ENCODE peak calls at places on chromosomes 6 and 20, in ten cellular contexts. B is NCI-H1092; D is fibroblast of pulmonary artery; G is activated T-cell treated with anti-CD3 and anti-CD28 coated beads for 48 hours; V is HT1080; J is activated CD8-positive, alpha-beta memory T cell treated with anti-CD3 and anti-CD28 coated beads, Interleukin-2, amount 10 ng/mL, durations not matched to agents 7 days and 5 days; U is GM13976; X is lung; T is dermis blood vessel endothelial cell; H is BJ. Q is an unnamed sample.
A peak's percentile ranks its signal among the peaks of the same experiment; 100 is the strongest.

GRCh38 chr20:21156266-21156665 is 30.4 kb downstream of the KIZ start:
- DNase-seq in H (peak; percentile 27), D (peak; percentile 74), X (no peak), G (no peak), B (no peak), U (no peak), T (no peak), V (no peak), J (no peak), Q (no peak)

GRCh38 chr20:24376523-24377085 is 92.8 kb upstream of the SYNDIG1 start:
- DNase-seq in H (peak; percentile 26), G (no peak), V (no peak), T (no peak), U (no peak), X (no peak), B (no peak), J (no peak), D (peak; percentile 14), Q (no peak)

GRCh38 chr6:108622601-108623335 is 62.1 kb downstream of the FOXO3 start:
- DNase-seq in D (peak; percentile 93), G (no peak), V (peak; percentile 84), H (peak; percentile 80), J (no peak), U (no peak), B (no peak), X (peak; percentile 38), T (peak; percentile 56), Q (no peak)

GRCh38 chr6:149938571-149939462 is 3.0 kb upstream of the ULBP2 start:
- DNase-seq in B (no peak), H (no peak), D (no peak), X (no peak), G (no peak), V (no peak), U (peak; percentile 87), T (no peak), J (peak; percentile 64), Q (no peak)

GRCh38 chr6:68279793-68280557 is 355.1 kb upstream of the ADGRB3 start:
- DNase-seq in T (no peak), U (no peak), X (peak; percentile 69), B (no peak), D (peak; percentile 35), H (no peak), G (no peak), J (no peak), V (peak; percentile 85), Q (no peak)

GRCh38 chr20:41316009-41316408 is 1.5 kb downstream of the ZHX3 start:
- DNase-seq in V (no peak), G (no peak), U (no peak), T (no peak), B (no peak), X (no peak), J (no peak), D (no peak), H (no peak), Q (no peak)

GRCh38 chr20:62190639-62191411 is 8.0 kb downstream of the MTG2 start:
- DNase-seq in V (no peak), D (no peak), X (no peak), G (no peak), H (no peak), B (no peak), J (no peak), U (no peak), T (no peak), Q (no peak)

GRCh38 chr20:59207235-59207634 is 43.6 kb downstream of the ZNF831 start:
- DNase-seq in J (no peak), H (no peak), V (no peak), B (no peak), G (no peak), U (no peak), T (no peak), X (no peak), D (no peak), Q (no peak)

GRCh38 chr6:11824986-11825385 is 46.4 kb upstream of the ADTRP start:
- DNase-seq in H (no peak), B (no peak), U (peak; percentile 60), G (no peak), D (peak; percentile 34), X (no peak), J (no peak), T (no peak), V (no peak), Q (no peak)

GRCh38 chr20:9035129-9035528 is 33.8 kb upstream of the PLCB4 start:
- DNase-seq in U (no peak), H (peak; percentile 81), V (peak; percentile 94), T (no peak), G (no peak), B (no peak), D (peak; percentile 74), X (no peak), J (no peak), Q (no peak)

GRCh38 chr20:2300002-2300401 is 4.2 kb downstream of the TGM3 start:
- DNase-seq in B (no peak), X (no peak), H (no peak), U (no peak), G (no peak), D (no peak), V (no peak), J (no peak), T (no peak), Q (no peak)

GRCh38 chr6:149317656-149318571 is at the start of gene TAB2:
- DNase-seq in D (no peak), X (peak; percentile 32), U (peak; percentile 72), T (peak; percentile 40), V (peak; percentile 18), B (peak; percentile 55), G (peak; percentile 78), H (no peak), J (peak; percentile 84), Q (no peak)

GRCh38 chr6:71228461-71229041 is 60.1 kb upstream of the OGFRL1 start:
- DNase-seq in H (no peak), V (peak; percentile 87), D (peak; percentile 28), B (no peak), G (no peak), J (no peak), X (no peak), T (peak; percentile 20), U (no peak), Q (no peak)

GRCh38 chr6:137160763-137161162 is 12.7 kb downstream of the IL22RA2 start:
- DNase-seq in T (no peak), G (no peak), J (no peak), V (peak; percentile 44), D (peak; percentile 46), B (no peak), H (no peak), U (no peak), X (no peak), Q (no peak)

GRCh38 chr20:6765469-6766058 is 1.9 kb upstream of the BMP2 start:
- DNase-seq in D (peak; percentile 81), T (peak; percentile 73), V (peak; percentile 79), X (no peak), G (no peak), H (peak; percentile 27), B (peak; percentile 36), J (no peak), U (peak; percentile 34), Q (peak; percentile 45)

GRCh38 chr6:25476126-25476525 is 175.9 kb upstream of the SCGN start:
- DNase-seq in G (no peak), J (no peak), D (peak; percentile 62), B (no peak), U (no peak), T (no peak), H (no peak), V (peak; percentile 89), X (no peak), Q (no peak)

GRCh38 chr20:52552181-52552872 is 360.7 kb upstream of the ZFP64 start:
- DNase-seq in G (no peak), D (peak; percentile 42), V (peak; percentile 83), B (no peak), H (peak; percentile 26), J (no peak), X (no peak), U (no peak), T (no peak), Q (no peak)

GRCh38 chr6:10633216-10633615 is 61.2 kb downstream of the C6orf52 start:
- DNase-seq in H (peak; percentile 16), V (peak; percentile 98), B (no peak), J (peak; percentile 48), G (no peak), U (peak; percentile 52), X (no peak), D (peak; percentile 14), T (peak; percentile 81), Q (peak; percentile 52)

GRCh38 chr6:138570716-138571020 is 71.4 kb upstream of the NHSL1 start:
- DNase-seq in J (no peak), G (no peak), B (no peak), H (no peak), D (no peak), T (no peak), V (no peak), X (no peak), U (no peak), Q (no peak)

GRCh38 chr20:38579921-38580320 is 1.1 kb upstream of the ADIG start:
- DNase-seq in T (no peak), H (no peak), B (no peak), U (no peak), X (no peak), V (no peak), G (no peak), D (no peak), J (no peak), Q (no peak)

GRCh38 chr6:49890988-49891387 is 24.7 kb upstream of the CRISP1 start:
- DNase-seq in J (no peak), D (no peak), H (no peak), U (no peak), X (no peak), B (no peak), T (no peak), V (no peak), G (no peak), Q (no peak)

GRCh38 chr6:166526937-166527336 is 59.5 kb downstream of the RAMACL start:
- DNase-seq in B (no peak), X (no peak), U (no peak), V (no peak), G (no peak), J (no peak), D (no peak), T (no peak), H (no peak), Q (no peak)

GRCh38 chr6:20351529-20351928 is 50.1 kb upstream of the E2F3 start:
- DNase-seq in G (no peak), T (no peak), B (no peak), V (no peak), U (no peak), D (no peak), X (no peak), H (no peak), J (no peak), Q (no peak)

GRCh38 chr20:32577657-32578056 is 7.5 kb downstream of the NOL4L start:
- DNase-seq in B (no peak), G (no peak), H (no peak), V (no peak), X (no peak), J (no peak), D (peak; percentile 55), T (no peak), U (no peak), Q (no peak)

GRCh38 chr20:23874747-23875146 is 4.8 kb downstream of the CST5 start:
- DNase-seq in J (no peak), B (no peak), X (no peak), T (no peak), H (no peak), U (no peak), D (no peak), G (no peak), V (no peak), Q (no peak)

GRCh38 chr20:57323034-57323433 is 6.6 kb upstream of the SPO11 start:
- DNase-seq in X (no peak), T (no peak), D (peak; percentile 5), J (peak; percentile 35), U (no peak), G (no peak), B (no peak), V (peak; percentile 28), H (no peak), Q (no peak)

GRCh38 chr6:36114798-36115408 is 15.4 kb upstream of the MAPK13 start:
- DNase-seq in T (no peak), D (no peak), J (no peak), H (no peak), U (no peak), X (no peak), B (no peak), G (no peak), V (no peak), Q (no peak)

GRCh38 chr6:2958331-2958711 is 13.0 kb downstream of the SERPINB6 start:
- DNase-seq in G (no peak), B (no peak), D (no peak), U (no peak), H (no peak), J (peak; percentile 29), X (peak; percentile 56), V (no peak), T (no peak), Q (no peak)

Q was measured in glomerular endothelial cell.